ENCODE peak calls at places on chromosomes 11 and 22, in five cellular contexts. J is K562, D is H1, Y is GM12878, A is HepG2. X is an unnamed sample.

GRCh38 chr22:47207387-47207786 is 444.9 kb downstream of the TBC1D22A start:
- DNase-seq in D (no peak), Y (no peak), J (no peak), A (no peak), X (no peak)

GRCh38 chr22:39240841-39241631 is 3.7 kb downstream of the PDGFB start:
- DNase-seq in D (peak; percentile 59), J (peak; percentile 42), Y (no peak), A (peak; percentile 91), X (peak; percentile 64)

GRCh38 chr11:70525006-70525405 is 126.7 kb downstream of the CTTN start:
- DNase-seq in D (no peak), Y (no peak), A (no peak), J (no peak), X (no peak)

GRCh38 chr22:35033635-35034296 is 32.2 kb upstream of the ISX start:
- DNase-seq in A (no peak), D (no peak), J (no peak), Y (no peak), X (no peak)

GRCh38 chr11:824292-824880 is 3.3 kb upstream of the CRACR2B start:
- DNase-seq in J (no peak), A (no peak), D (no peak), Y (no peak), X (no peak)

GRCh38 chr11:30876656-30877371 is 290.7 kb upstream of the MPPED2 start:
- DNase-seq in Y (no peak), A (no peak), J (no peak), D (no peak), X (no peak)

GRCh38 chr11:118061401-118062125 is 15.3 kb upstream of the TMPRSS4 start:
- DNase-seq in J (no peak), A (no peak), D (no peak), Y (no peak), X (no peak)

GRCh38 chr11:26331911-26332571 is at the start of gene ANO3:
- DNase-seq in J (peak; percentile 56), Y (no peak), A (peak; percentile 67), D (peak; percentile 97), X (no peak)

GRCh38 chr11:35158371-35159081 is 19.6 kb downstream of the CD44 start:
- DNase-seq in Y (no peak), D (no peak), A (no peak), J (no peak), X (no peak)

GRCh38 chr11:75389276-75389605 is 10.1 kb upstream of the RPS3 start:
- DNase-seq in J (no peak), A (no peak), D (no peak), Y (no peak), X (no peak)

GRCh38 chr22:23754220-23754919 is at the start of gene VPREB3:
- DNase-seq in Y (no peak), A (no peak), J (no peak), D (peak; percentile 44), X (no peak)

GRCh38 chr11:66670816-66671215 is 6.9 kb downstream of the RBM4B start:
- DNase-seq in D (no peak), A (no peak), Y (no peak), J (no peak), X (no peak)

GRCh38 chr22:36068776-36069344 is 40.2 kb upstream of the RBFOX2 start:
- DNase-seq in D (no peak), J (no peak), A (no peak), Y (no peak), X (no peak)

GRCh38 chr11:114821626-114822025 is 143.3 kb downstream of the NXPE2 start:
- DNase-seq in J (peak; percentile 21), Y (no peak), A (no peak), D (no peak), X (no peak)

GRCh38 chr11:27201454-27202302 is 161.1 kb downstream of the BBOX1 start:
- DNase-seq in A (peak; percentile 96), Y (no peak), J (peak; percentile 87), D (no peak), X (no peak)

GRCh38 chr11:117226388-117227385 is 5.2 kb downstream of the PCSK7 start:
- DNase-seq in D (no peak), Y (peak; percentile 35), J (peak; percentile 87), A (peak; percentile 81), X (peak; percentile 65)

GRCh38 chr11:119222308-119222707 is 16.2 kb downstream of the CBL start:
- DNase-seq in A (no peak), Y (no peak), D (no peak), J (no peak), X (no peak)

GRCh38 chr11:6602096-6602940 is 1.1 kb downstream of the RRP8 start:
- DNase-seq in Y (no peak), A (no peak), J (no peak), D (peak; percentile 17), X (no peak)

GRCh38 chr22:20526305-20526627 is 18.9 kb downstream of the MED15 start:
- DNase-seq in Y (no peak), A (no peak), D (no peak), J (no peak), X (no peak)

GRCh38 chr11:109960831-109961230 is 132.4 kb upstream of the ZC3H12C start:
- DNase-seq in Y (no peak), J (no peak), D (no peak), A (no peak), X (no peak)

GRCh38 chr11:122140535-122140934 is 24.5 kb upstream of the BLID start:
- DNase-seq in D (no peak), Y (no peak), J (no peak), A (no peak), X (no peak)

GRCh38 chr11:32420937-32421532 is 14.3 kb downstream of the WT1 start:
- DNase-seq in A (no peak), D (no peak), J (peak; percentile 83), Y (peak; percentile 55), X (no peak)

GRCh38 chr22:26548303-26548702 is 36.0 kb upstream of the TFIP11 start:
- DNase-seq in A (no peak), Y (no peak), D (no peak), J (no peak), X (no peak)

GRCh38 chr11:117898059-117898458 is 21.6 kb upstream of the FXYD6 start:
- DNase-seq in J (peak; percentile 13), Y (no peak), D (no peak), A (no peak), X (no peak)

GRCh38 chr11:111878385-111878765 is 590 bp downstream of the FDXACB1 start:
- DNase-seq in J (no peak), Y (no peak), D (no peak), A (no peak), X (peak; percentile 3)

GRCh38 chr11:17734986-17735822 is 623 bp downstream of the KCNC1 start:
- DNase-seq in Y (no peak), A (peak; percentile 33), D (peak; percentile 84), J (peak; percentile 56), X (no peak)

GRCh38 chr11:79488286-79488685 is 47.5 kb upstream of the TENM4 start:
- DNase-seq in D (no peak), A (no peak), J (no peak), Y (no peak), X (no peak)

GRCh38 chr11:105070221-105070789 is 25.2 kb upstream of the CARD16 start:
- DNase-seq in Y (no peak), D (no peak), A (no peak), J (no peak), X (no peak)

GRCh38 chr11:65290448-65291165 is 24.1 kb upstream of the CDC42EP2 start:
- DNase-seq in A (no peak), D (no peak), Y (peak; percentile 69), J (peak; percentile 56), X (no peak)

GRCh38 chr22:39731881-39732555 is 161.5 kb downstream of the CACNA1I start:
- DNase-seq in A (no peak), J (no peak), Y (no peak), D (peak; percentile 49), X (no peak)

GRCh38 chr11:100151944-100152343 is 535.1 kb upstream of the ARHGAP42 start:
- DNase-seq in D (no peak), A (no peak), J (no peak), Y (no peak), X (no peak)

GRCh38 chr11:77377734-77378133 is 76.2 kb upstream of the GDPD4 start:
- DNase-seq in J (no peak), Y (no peak), D (no peak), A (no peak), X (no peak)
- TF ChIP-seq ATF3 in J (no peak), Y (no peak), D (no peak), A (no peak), X (no peak)

GRCh38 chr11:82733444-82734119 is at the start of gene FAM181B:
- DNase-seq in A (no peak), Y (no peak), D (peak; percentile 85), J (peak; percentile 57), X (no peak)
- TF ChIP-seq CEBPB in A (no peak), Y (no peak), D (no peak), J (no peak), X (no peak)

DNA sequence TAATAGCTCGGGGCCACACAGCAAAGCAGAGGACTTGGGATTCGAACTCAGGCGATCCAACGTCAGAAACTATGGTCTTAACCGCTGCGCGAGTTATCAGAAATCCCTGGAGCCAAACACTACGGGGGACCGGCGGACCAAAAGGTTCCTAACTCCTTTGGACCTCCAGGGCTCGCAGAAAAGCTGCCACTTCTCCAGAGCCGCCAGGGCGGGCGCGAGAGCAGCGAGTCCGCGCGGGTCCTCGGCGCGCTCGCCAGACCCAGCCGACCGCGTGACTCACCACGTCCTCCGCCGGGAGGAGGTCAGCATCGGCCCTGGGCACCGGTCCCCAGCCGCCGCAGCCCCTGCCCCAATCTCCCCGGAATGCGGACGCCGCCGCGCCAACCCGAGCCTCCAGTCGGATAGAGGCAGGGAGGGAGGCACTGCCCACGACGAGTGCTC is 6.0 kb upstream of the ALX4 start:
- DNase-seq in D (no peak), Y (no peak), J (peak; percentile 17), A (no peak), X (no peak)
- TF ChIP-seq YY1 in D (no peak), Y (no peak), J (no peak), A (no peak), X (no peak)

DNA sequence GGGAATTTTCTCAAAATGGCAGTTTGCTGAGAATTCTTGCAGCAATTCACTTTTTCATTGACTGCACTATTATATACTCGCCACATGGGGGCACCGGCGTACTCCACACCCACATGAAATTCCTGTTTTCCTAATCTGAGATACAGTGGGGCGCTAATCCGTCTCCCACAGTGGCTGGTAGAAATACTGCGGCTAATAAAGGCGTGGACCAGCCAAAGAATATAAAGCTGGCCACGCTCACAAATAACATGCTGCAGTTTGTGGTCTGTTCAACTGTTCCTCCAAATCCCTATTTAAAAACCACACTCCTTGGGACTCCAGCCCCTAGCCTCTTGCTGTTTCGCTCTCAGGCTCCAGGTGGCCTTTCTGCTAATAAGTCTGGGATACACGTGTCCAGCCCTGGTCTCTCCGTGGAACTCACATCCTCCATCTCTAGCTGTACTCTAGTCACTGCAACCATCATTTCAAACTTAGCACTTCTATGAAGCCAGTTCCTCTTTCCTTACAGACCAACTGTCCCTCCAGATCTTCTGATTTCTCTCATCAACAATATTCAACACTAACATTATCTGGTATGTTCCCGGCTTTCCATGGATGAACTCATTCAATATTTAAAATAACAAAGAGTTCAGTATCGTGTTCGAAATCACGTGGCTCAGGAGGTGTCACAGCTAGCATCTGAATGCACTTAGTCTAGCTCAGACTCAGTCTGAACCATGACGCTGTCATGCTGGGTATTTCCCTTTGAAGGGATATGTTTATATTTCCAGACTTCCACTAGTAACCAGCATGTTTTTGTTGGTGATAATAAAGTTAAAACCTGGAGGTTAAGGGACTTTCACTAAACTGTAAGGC is 22.0 kb downstream of the TBRG1 start:
- DNase-seq in J (peak; percentile 81), Y (no peak), D (peak; percentile 68), A (peak; percentile 64), X (peak; percentile 50)
- TF ChIP-seq ATF3 in J (no peak), Y (no peak), D (no peak), A (no peak), X (no peak)